ENCODE peak calls at places on chromosomes 3 and 15, in six cellular contexts. U is IMR-90, T is PC-3, K is GM23248, L is right cardiac atrium, P is neural progenitor cell. B is an unnamed sample.
A peak's percentile ranks its signal among the peaks of the same experiment; 100 is the strongest.

GRCh38 chr3:177729939-177730700 is 532.8 kb upstream of the TBL1XR1 start:
- DNase-seq in U (no peak), T (no peak), K (no peak), L (peak; percentile 57), P (no peak), B (no peak)

GRCh38 chr3:118544458-118544857 is 490.2 kb downstream of the IGSF11 start:
- DNase-seq in U (no peak), T (peak; percentile 48), K (no peak), L (no peak), P (no peak), B (no peak)

GRCh38 chr3:109851854-109852253 is 514.5 kb upstream of the DPPA4 start:
- DNase-seq in U (no peak), T (no peak), K (no peak), L (no peak), P (no peak), B (no peak)

GRCh38 chr3:125177746-125178145 is 34.8 kb downstream of the SLC12A8 start:
- DNase-seq in U (no peak), T (no peak), K (no peak), L (no peak), P (no peak), B (no peak)

GRCh38 chr15:68489426-68489825 is 57.5 kb upstream of the ITGA11 start:
- DNase-seq in U (no peak), T (no peak), K (peak; percentile 34), L (no peak), P (no peak), B (no peak)

GRCh38 chr3:129162729-129163579 is 2.1 kb upstream of the ISY1 start:
- DNase-seq in U (no peak), T (no peak), K (peak; percentile 22), L (no peak), P (peak; percentile 51), B (no peak)

GRCh38 chr3:64484289-64484992 is 203.4 kb downstream of the ADAMTS9 start:
- DNase-seq in U (peak; percentile 80), T (peak; percentile 73), K (peak; percentile 85), L (peak; percentile 82), P (peak; percentile 86), B (peak; percentile 88)

GRCh38 chr15:56568466-56569167 is 103.7 kb upstream of the MNS1 start:
- DNase-seq in U (no peak), T (no peak), K (no peak), L (no peak), P (no peak), B (no peak)

GRCh38 chr15:52021128-52021671 is 2.2 kb downstream of the MAPK6 start:
- DNase-seq in U (peak; percentile 97), T (peak; percentile 71), K (peak; percentile 96), L (peak; percentile 33), P (peak; percentile 24), B (no peak)

GRCh38 chr15:94236638-94237037 is 5.3 kb downstream of the MCTP2 start:
- DNase-seq in U (no peak), T (peak; percentile 52), K (no peak), L (no peak), P (no peak), B (no peak)

GRCh38 chr3:33921608-33922007 is 123.2 kb downstream of the PDCD6IP start:
- DNase-seq in U (peak; percentile 3), T (no peak), K (no peak), L (no peak), P (no peak), B (no peak)

GRCh38 chr3:114147281-114147680 is 31.6 kb downstream of the DRD3 start:
- DNase-seq in U (no peak), T (no peak), K (no peak), L (no peak), P (no peak), B (no peak)

GRCh38 chr15:88621789-88622604 is 857 bp downstream of the AEN start:
- DNase-seq in U (peak; percentile 67), T (peak; percentile 62), K (peak; percentile 75), L (no peak), P (peak; percentile 26), B (no peak)

GRCh38 chr15:43854801-43855200 is 28.0 kb downstream of the WDR76 start:
- DNase-seq in U (peak; percentile 15), T (no peak), K (peak; percentile 48), L (no peak), P (no peak), B (no peak)

GRCh38 chr15:65862682-65863081 is 6.6 kb upstream of the RAB11A start:
- DNase-seq in U (peak; percentile 56), T (peak; percentile 64), K (peak; percentile 70), L (peak; percentile 20), P (peak; percentile 79), B (no peak)

GRCh38 chr15:85499498-85499897 is 119.1 kb downstream of the AKAP13 start:
- DNase-seq in U (peak; percentile 28), T (no peak), K (no peak), L (no peak), P (no peak), B (no peak)

GRCh38 chr3:72628065-72628464 is 220.2 kb downstream of the SHQ1 start:
- DNase-seq in U (no peak), T (peak; percentile 94), K (no peak), L (no peak), P (no peak), B (no peak)

GRCh38 chr3:76585794-76586392 is 454.0 kb upstream of the ROBO2 start:
- DNase-seq in U (peak; percentile 32), T (peak; percentile 50), K (peak; percentile 63), L (no peak), P (peak; percentile 14), B (no peak)

GRCh38 chr15:91110407-91110806 is 10.3 kb downstream of the SV2B start:
- DNase-seq in U (no peak), T (no peak), K (no peak), L (no peak), P (no peak), B (no peak)

GRCh38 chr3:127647171-127647884 is 18.3 kb downstream of the PODXL2 start:
- DNase-seq in U (no peak), T (no peak), K (no peak), L (no peak), P (peak; percentile 25), B (no peak)

GRCh38 chr15:59999558-60000112 is 4.5 kb upstream of the FOXB1 start:
- DNase-seq in U (no peak), T (no peak), K (no peak), L (no peak), P (peak; percentile 54), B (no peak)

GRCh38 chr15:35381328-35381727 is 164.6 kb downstream of the DPH6 start:
- DNase-seq in U (no peak), T (no peak), K (no peak), L (no peak), P (no peak), B (no peak)

GRCh38 chr3:154285221-154285620 is 39.1 kb downstream of the DHX36 start:
- DNase-seq in U (no peak), T (no peak), K (no peak), L (no peak), P (no peak), B (no peak)

GRCh38 chr3:170909129-170909903 is 879 bp upstream of the EIF5A2 start:
- DNase-seq in U (peak; percentile 97), T (peak; percentile 95), K (peak; percentile 89), L (no peak), P (no peak), B (no peak)

GRCh38 chr3:184371570-184372018 is 6.4 kb downstream of the THPO start:
- DNase-seq in U (peak; percentile 89), T (peak; percentile 92), K (peak; percentile 95), L (peak; percentile 83), P (peak; percentile 86), B (peak; percentile 90)

GRCh38 chr3:66473637-66474036 is 27.2 kb downstream of the LRIG1 start:
- DNase-seq in U (peak; percentile 86), T (peak; percentile 7), K (peak; percentile 90), L (no peak), P (no peak), B (no peak)

GRCh38 chr3:189339996-189340395 is 168.2 kb downstream of the TPRG1 start:
- DNase-seq in U (no peak), T (no peak), K (no peak), L (no peak), P (no peak), B (no peak)

GRCh38 chr3:15557511-15557946 is 36.0 kb upstream of the COLQ start:
- DNase-seq in U (peak; percentile 75), T (peak; percentile 94), K (peak; percentile 85), L (no peak), P (peak; percentile 57), B (peak; percentile 27)

GRCh38 chr3:176208915-176209314 is 988.4 kb downstream of the TBL1XR1 start:
- DNase-seq in U (no peak), T (peak; percentile 14), K (no peak), L (no peak), P (no peak), B (no peak)

GRCh38 chr15:68819451-68820204 is 1.1 kb downstream of the ANP32A start:
- DNase-seq in U (peak; percentile 47), T (peak; percentile 36), K (peak; percentile 73), L (peak; percentile 35), P (peak; percentile 70), B (peak; percentile 48)

GRCh38 chr15:60390931-60391501 is 6.8 kb downstream of the ANXA2 start:
- DNase-seq in U (peak; percentile 83), T (peak; percentile 77), K (peak; percentile 96), L (peak; percentile 61), P (peak; percentile 88), B (no peak)

GRCh38 chr3:188154758-188155574 is 1.0 kb downstream of the LPP start:
- DNase-seq in U (peak; percentile 43), T (no peak), K (peak; percentile 51), L (no peak), P (no peak), B (no peak)
- H3K4me1 ChIP-seq in U (peaks cover 33% of the 10 kb centered on the region), T (peaks cover 29% of the 10 kb centered on the region), K (peaks cover 26% of the 10 kb centered on the region), L (peaks cover 23% of the 10 kb centered on the region), P (peaks cover 19% of the 10 kb centered on the region), B (peaks cover 17% of the 10 kb centered on the region)

GRCh38 chr15:74010929-74011540 is 16.5 kb downstream of the PML start:
- DNase-seq in U (no peak), T (no peak), K (peak; percentile 57), L (no peak), P (no peak), B (no peak)
- H3K4me1 ChIP-seq in U (peaks cover 9% of the 10 kb centered on the region), T (peaks cover 25% of the 10 kb centered on the region), K (peaks cover 30% of the 10 kb centered on the region), L (peaks cover 21% of the 10 kb centered on the region), P (no peaks in the 10 kb centered on the region), B (no peaks in the 10 kb centered on the region)

DNA sequence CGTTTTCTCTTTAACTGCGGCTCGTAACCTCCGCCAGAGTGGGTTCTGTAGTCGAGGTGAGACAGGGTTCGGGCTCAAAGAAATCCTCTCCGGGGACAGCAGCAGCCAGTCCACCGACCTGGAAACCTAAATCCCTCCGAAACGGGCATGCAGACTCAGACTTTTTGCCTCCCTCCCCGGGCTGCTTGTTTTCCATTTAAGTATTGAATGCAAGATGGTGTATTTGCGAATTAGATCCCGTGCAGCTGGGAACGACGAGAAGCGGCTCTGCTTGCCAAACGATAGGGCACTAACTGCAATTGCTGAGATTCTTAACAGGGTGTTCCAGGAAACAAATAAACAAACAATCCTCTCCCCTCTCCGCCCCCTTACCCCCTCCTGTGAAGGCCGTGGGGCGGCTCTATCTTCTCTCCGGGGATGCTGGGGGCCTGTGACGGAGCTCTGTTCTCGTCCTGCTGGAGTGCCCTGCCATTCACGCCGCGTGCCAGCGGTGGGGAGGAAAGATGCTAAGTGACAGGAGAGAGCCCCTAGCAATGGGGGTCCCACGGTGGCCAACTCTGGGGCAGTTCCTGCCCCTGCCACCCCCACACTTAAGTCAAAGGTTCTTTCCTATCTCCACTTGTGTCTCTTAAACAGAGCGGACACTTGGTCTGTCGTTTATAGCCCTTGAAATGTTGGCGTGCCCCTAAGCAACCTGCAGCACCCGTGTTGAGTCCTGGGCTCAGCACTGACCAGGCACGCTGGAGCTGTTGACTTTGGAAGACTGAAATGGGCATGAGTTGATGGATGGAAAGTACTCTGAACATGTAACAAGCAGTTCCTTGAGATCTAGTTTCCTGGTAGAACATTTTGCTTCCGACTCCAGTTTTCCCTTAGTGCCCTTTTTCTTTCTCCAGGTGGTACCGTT is 1.3 kb upstream of the ETV5 start:
- DNase-seq in U (peak; percentile 21), T (no peak), K (peak; percentile 58), L (peak; percentile 30), P (peak; percentile 67), B (peak; percentile 54)
- H3K4me1 ChIP-seq in U (peaks cover 7% of the 10 kb centered on the region), T (peaks cover 17% of the 10 kb centered on the region), K (peaks cover 25% of the 10 kb centered on the region), L (peaks cover 6% of the 10 kb centered on the region), P (peaks cover 24% of the 10 kb centered on the region), B (peaks cover 18% of the 10 kb centered on the region)

GRCh38 chr3:84125201-84125721 is 833.5 kb upstream of the CADM2 start:
- DNase-seq in U (no peak), T (no peak), K (no peak), L (no peak), P (no peak), B (peak; percentile 63)
- H3K4me1 ChIP-seq in U (no peaks in the 10 kb centered on the region), T (no peaks in the 10 kb centered on the region), K (no peaks in the 10 kb centered on the region), L (no peaks in the 10 kb centered on the region), P (no peaks in the 10 kb centered on the region), B (no peaks in the 10 kb centered on the region)

B was measured in pancreas.